ENCODE peak calls at places on chromosome 11, in ten cellular contexts. M is nucleus accumbens; Y is stimulated activated CD8-positive, alpha-beta memory T cell treated with anti-CD3 and anti-CD28 coated beads, Interleukin-2, amount 100 ng/mL, for 48 hours; R is NCI-H526; X is CD14-positive monocyte; H is NCI-H2081; Z is pancreas; E is NCI-H1105 treated with DMSO at 0.1 percent for 48 hours; W is GM12865; P is NCI-H460. C is an unnamed sample.

GRCh38 chr11:61907282-61907681 is 10.1 kb downstream of the RAB3IL1 start:
- DNase-seq in M (no peak), Y (no peak), R (no peak), X (no peak), H (no peak), Z (peak; percentile 18), E (no peak), W (no peak), P (no peak), C (no peak)

GRCh38 chr11:65615950-65616574 is 486 bp downstream of the PCNX3 start:
- DNase-seq in M (no peak), Y (no peak), R (no peak), X (no peak), H (no peak), Z (no peak), E (no peak), W (peak; percentile 66), P (no peak), C (no peak)

GRCh38 chr11:129728571-129728970 is 87.1 kb upstream of the TMEM45B start:
- DNase-seq in M (no peak), Y (no peak), R (peak; percentile 91), X (no peak), H (peak; percentile 77), Z (no peak), E (peak; percentile 100), W (no peak), P (no peak), C (no peak)

GRCh38 chr11:93494341-93494740 is 48.9 kb downstream of the SMCO4 start:
- DNase-seq in M (no peak), Y (no peak), R (no peak), X (no peak), H (no peak), Z (no peak), E (no peak), W (no peak), P (no peak), C (no peak)

GRCh38 chr11:121936375-121936774 is 179.6 kb downstream of the BLID start:
- DNase-seq in M (no peak), Y (no peak), R (no peak), X (no peak), H (no peak), Z (no peak), E (no peak), W (no peak), P (no peak), C (no peak)

GRCh38 chr11:102138677-102139076 is 28.4 kb downstream of the YAP1 start:
- DNase-seq in M (no peak), Y (no peak), R (no peak), X (no peak), H (no peak), Z (no peak), E (no peak), W (no peak), P (no peak), C (no peak)

GRCh38 chr11:119483881-119484371 is 61.0 kb upstream of the THY1 start:
- DNase-seq in M (no peak), Y (no peak), R (no peak), X (peak; percentile 26), H (no peak), Z (no peak), E (no peak), W (no peak), P (no peak), C (no peak)

GRCh38 chr11:116960916-116961315 is 123.5 kb upstream of the APOA1 start:
- DNase-seq in M (no peak), Y (no peak), R (no peak), X (no peak), H (no peak), Z (no peak), E (peak; percentile 8), W (no peak), P (no peak), C (no peak)

GRCh38 chr11:71458146-71459070 is 5.4 kb downstream of the NADSYN1 start:
- DNase-seq in M (no peak), Y (no peak), R (no peak), X (peak; percentile 34), H (no peak), Z (no peak), E (no peak), W (no peak), P (no peak), C (no peak)

GRCh38 chr11:123186291-123186690 is 8.8 kb downstream of the CLMP start:
- DNase-seq in M (no peak), Y (no peak), R (no peak), X (no peak), H (no peak), Z (no peak), E (no peak), W (no peak), P (no peak), C (no peak)

GRCh38 chr11:56705784-56706396 is 7.0 kb downstream of the OR9G1 start:
- DNase-seq in M (no peak), Y (no peak), R (no peak), X (no peak), H (no peak), Z (no peak), E (no peak), W (no peak), P (no peak), C (no peak)

GRCh38 chr11:9231848-9232177 is 33.3 kb downstream of the DENND5A start:
- DNase-seq in M (no peak), Y (no peak), R (no peak), X (no peak), H (no peak), Z (no peak), E (no peak), W (peak; percentile 40), P (no peak), C (no peak)

GRCh38 chr11:115500547-115501503 is 3.4 kb downstream of the CADM1 start:
- DNase-seq in M (peak; percentile 48), Y (no peak), R (peak; percentile 97), X (no peak), H (peak; percentile 14), Z (no peak), E (peak; percentile 91), W (no peak), P (no peak), C (no peak)

GRCh38 chr11:96309001-96309642 is 33.9 kb downstream of the MAML2 start:
- DNase-seq in M (no peak), Y (no peak), R (no peak), X (no peak), H (no peak), Z (no peak), E (no peak), W (no peak), P (no peak), C (no peak)

GRCh38 chr11:117296881-117297280 is 5.7 kb downstream of the BACE1-AS start:
- DNase-seq in M (no peak), Y (no peak), R (no peak), X (no peak), H (no peak), Z (no peak), E (no peak), W (no peak), P (no peak), C (no peak)

GRCh38 chr11:2949920-2950319 is 20.7 kb upstream of the PHLDA2 start:
- DNase-seq in M (no peak), Y (no peak), R (no peak), X (no peak), H (no peak), Z (no peak), E (no peak), W (no peak), P (no peak), C (no peak)

GRCh38 chr11:78022397-78023396 is at the start of gene KCTD14:
- DNase-seq in M (no peak), Y (no peak), R (no peak), X (no peak), H (peak; percentile 80), Z (peak; percentile 80), E (peak; percentile 30), W (peak; percentile 12), P (no peak), C (peak; percentile 86)

GRCh38 chr11:102426570-102426969 is 26.0 kb downstream of the TMEM123 start:
- DNase-seq in M (no peak), Y (no peak), R (no peak), X (no peak), H (no peak), Z (no peak), E (no peak), W (no peak), P (no peak), C (no peak)

GRCh38 chr11:80048513-80048912 is 607.7 kb upstream of the TENM4 start:
- DNase-seq in M (no peak), Y (no peak), R (no peak), X (no peak), H (no peak), Z (no peak), E (no peak), W (no peak), P (no peak), C (no peak)

GRCh38 chr11:61486004-61486615 is 22.4 kb upstream of the LRRC10B start:
- DNase-seq in M (no peak), Y (no peak), R (no peak), X (no peak), H (no peak), Z (no peak), E (no peak), W (no peak), P (no peak), C (no peak)

GRCh38 chr11:29328961-29329441 is 687.8 kb downstream of the KCNA4 start:
- DNase-seq in M (no peak), Y (no peak), R (no peak), X (no peak), H (peak; percentile 9), Z (no peak), E (peak; percentile 24), W (peak; percentile 35), P (peak; percentile 65), C (no peak)

GRCh38 chr11:46414899-46415298 is 23.3 kb upstream of the CHRM4 start:
- DNase-seq in M (no peak), Y (no peak), R (no peak), X (no peak), H (peak; percentile 69), Z (no peak), E (peak; percentile 90), W (no peak), P (no peak), C (no peak)

GRCh38 chr11:134120143-134120850 is 51.4 kb downstream of the JAM3 start:
- DNase-seq in M (no peak), Y (no peak), R (peak; percentile 51), X (no peak), H (no peak), Z (no peak), E (no peak), W (no peak), P (no peak), C (no peak)

GRCh38 chr11:114782650-114783310 is 104.5 kb downstream of the NXPE2 start:
- DNase-seq in M (no peak), Y (no peak), R (no peak), X (no peak), H (no peak), Z (no peak), E (no peak), W (no peak), P (no peak), C (no peak)

GRCh38 chr11:47566166-47566546 is 757 bp downstream of the PTPMT1 start:
- DNase-seq in M (no peak), Y (no peak), R (no peak), X (no peak), H (no peak), Z (no peak), E (no peak), W (peak; percentile 32), P (no peak), C (peak; percentile 48)